ENCODE peak calls at places on chromosomes 12 and 14, in ten cellular contexts. One of them, this sample, is unnamed.
A peak's percentile ranks its signal among the peaks of the same experiment; 100 is the strongest.

GRCh38 chr14:92625213-92625612 is 111.6 kb downstream of the RIN3 start:
- DNase-seq in H7: no peak
- DNase-seq in activated B cell treated with CpG ODN at 0.5 μM for 24 hours: no peak
- DNase-seq in GM12892: no peak
- DNase-seq in heart left ventricle: no peak
- DNase-seq in HFFc6: peak; percentile 94
- DNase-seq in stimulated activated naive CD8-positive, alpha-beta T cell treated with anti-CD3 and anti-CD28 coated beads, Interleukin-15, amount 100 ng/mL, for 72 hours: no peak
- DNase-seq in activated T-cell treated with anti-CD3 and anti-CD28 coated beads for 1 hour: no peak
- DNase-seq in stimulated activated CD4-positive, alpha-beta T cell treated with anti-CD3 and anti-CD28 coated beads, Interleukin-1b, Interleukin-23, amount 100 ng/mL, for 24 hours: no peak
- DNase-seq in H4: peak; percentile 45
- DNase-seq in this sample: no peak

GRCh38 chr14:100536721-100537700 is 50.2 kb downstream of the BEGAIN start:
- DNase-seq in H7: peak; percentile 71
- DNase-seq in activated B cell treated with CpG ODN at 0.5 μM for 24 hours: no peak
- DNase-seq in GM12892: peak; percentile 13
- DNase-seq in heart left ventricle: peak; percentile 2
- DNase-seq in HFFc6: no peak
- DNase-seq in stimulated activated naive CD8-positive, alpha-beta T cell treated with anti-CD3 and anti-CD28 coated beads, Interleukin-15, amount 100 ng/mL, for 72 hours: no peak
- DNase-seq in activated T-cell treated with anti-CD3 and anti-CD28 coated beads for 1 hour: no peak
- DNase-seq in stimulated activated CD4-positive, alpha-beta T cell treated with anti-CD3 and anti-CD28 coated beads, Interleukin-1b, Interleukin-23, amount 100 ng/mL, for 24 hours: no peak
- DNase-seq in H4: no peak
- DNase-seq in this sample: peak; percentile 20

GRCh38 chr12:117085318-117085947 is 13.8 kb downstream of the TESC start:
- DNase-seq in H7: peak; percentile 41
- DNase-seq in activated B cell treated with CpG ODN at 0.5 μM for 24 hours: no peak
- DNase-seq in GM12892: no peak
- DNase-seq in heart left ventricle: no peak
- DNase-seq in HFFc6: no peak
- DNase-seq in stimulated activated naive CD8-positive, alpha-beta T cell treated with anti-CD3 and anti-CD28 coated beads, Interleukin-15, amount 100 ng/mL, for 72 hours: no peak
- DNase-seq in activated T-cell treated with anti-CD3 and anti-CD28 coated beads for 1 hour: no peak
- DNase-seq in stimulated activated CD4-positive, alpha-beta T cell treated with anti-CD3 and anti-CD28 coated beads, Interleukin-1b, Interleukin-23, amount 100 ng/mL, for 24 hours: no peak
- DNase-seq in H4: no peak
- DNase-seq in this sample: no peak

GRCh38 chr12:92369643-92370042 is 224.0 kb upstream of the BTG1 start:
- DNase-seq in H7: no peak
- DNase-seq in activated B cell treated with CpG ODN at 0.5 μM for 24 hours: no peak
- DNase-seq in GM12892: no peak
- DNase-seq in heart left ventricle: no peak
- DNase-seq in HFFc6: peak; percentile 94
- DNase-seq in stimulated activated naive CD8-positive, alpha-beta T cell treated with anti-CD3 and anti-CD28 coated beads, Interleukin-15, amount 100 ng/mL, for 72 hours: no peak
- DNase-seq in activated T-cell treated with anti-CD3 and anti-CD28 coated beads for 1 hour: no peak
- DNase-seq in stimulated activated CD4-positive, alpha-beta T cell treated with anti-CD3 and anti-CD28 coated beads, Interleukin-1b, Interleukin-23, amount 100 ng/mL, for 24 hours: no peak
- DNase-seq in H4: no peak
- DNase-seq in this sample: no peak

GRCh38 chr14:71621276-71621675 is 311.0 kb upstream of the RGS6 start:
- DNase-seq in H7: no peak
- DNase-seq in activated B cell treated with CpG ODN at 0.5 μM for 24 hours: no peak
- DNase-seq in GM12892: no peak
- DNase-seq in heart left ventricle: no peak
- DNase-seq in HFFc6: no peak
- DNase-seq in stimulated activated naive CD8-positive, alpha-beta T cell treated with anti-CD3 and anti-CD28 coated beads, Interleukin-15, amount 100 ng/mL, for 72 hours: no peak
- DNase-seq in activated T-cell treated with anti-CD3 and anti-CD28 coated beads for 1 hour: no peak
- DNase-seq in stimulated activated CD4-positive, alpha-beta T cell treated with anti-CD3 and anti-CD28 coated beads, Interleukin-1b, Interleukin-23, amount 100 ng/mL, for 24 hours: no peak
- DNase-seq in H4: no peak
- DNase-seq in this sample: no peak

GRCh38 chr14:34212574-34212973 is 249.5 kb downstream of the SPTSSA start:
- DNase-seq in H7: no peak
- DNase-seq in activated B cell treated with CpG ODN at 0.5 μM for 24 hours: no peak
- DNase-seq in GM12892: no peak
- DNase-seq in heart left ventricle: no peak
- DNase-seq in HFFc6: no peak
- DNase-seq in stimulated activated naive CD8-positive, alpha-beta T cell treated with anti-CD3 and anti-CD28 coated beads, Interleukin-15, amount 100 ng/mL, for 72 hours: no peak
- DNase-seq in activated T-cell treated with anti-CD3 and anti-CD28 coated beads for 1 hour: no peak
- DNase-seq in stimulated activated CD4-positive, alpha-beta T cell treated with anti-CD3 and anti-CD28 coated beads, Interleukin-1b, Interleukin-23, amount 100 ng/mL, for 24 hours: no peak
- DNase-seq in H4: no peak
- DNase-seq in this sample: no peak

GRCh38 chr14:70317969-70318634 is 41.4 kb downstream of the COX16 start:
- DNase-seq in H7: peak; percentile 51
- DNase-seq in activated B cell treated with CpG ODN at 0.5 μM for 24 hours: no peak
- DNase-seq in GM12892: no peak
- DNase-seq in heart left ventricle: no peak
- DNase-seq in HFFc6: peak; percentile 64
- DNase-seq in stimulated activated naive CD8-positive, alpha-beta T cell treated with anti-CD3 and anti-CD28 coated beads, Interleukin-15, amount 100 ng/mL, for 72 hours: no peak
- DNase-seq in activated T-cell treated with anti-CD3 and anti-CD28 coated beads for 1 hour: no peak
- DNase-seq in stimulated activated CD4-positive, alpha-beta T cell treated with anti-CD3 and anti-CD28 coated beads, Interleukin-1b, Interleukin-23, amount 100 ng/mL, for 24 hours: no peak
- DNase-seq in H4: peak; percentile 40
- DNase-seq in this sample: no peak

GRCh38 chr12:131116437-131117117 is 162.9 kb downstream of the ADGRD1 start:
- DNase-seq in H7: peak; percentile 93
- DNase-seq in activated B cell treated with CpG ODN at 0.5 μM for 24 hours: no peak
- DNase-seq in GM12892: no peak
- DNase-seq in heart left ventricle: no peak
- DNase-seq in HFFc6: no peak
- DNase-seq in stimulated activated naive CD8-positive, alpha-beta T cell treated with anti-CD3 and anti-CD28 coated beads, Interleukin-15, amount 100 ng/mL, for 72 hours: no peak
- DNase-seq in activated T-cell treated with anti-CD3 and anti-CD28 coated beads for 1 hour: no peak
- DNase-seq in stimulated activated CD4-positive, alpha-beta T cell treated with anti-CD3 and anti-CD28 coated beads, Interleukin-1b, Interleukin-23, amount 100 ng/mL, for 24 hours: no peak
- DNase-seq in H4: no peak
- DNase-seq in this sample: peak; percentile 16

GRCh38 chr12:39780527-39781446 is 161.2 kb upstream of the ABCD2 start:
- DNase-seq in H7: no peak
- DNase-seq in activated B cell treated with CpG ODN at 0.5 μM for 24 hours: no peak
- DNase-seq in GM12892: no peak
- DNase-seq in heart left ventricle: no peak
- DNase-seq in HFFc6: no peak
- DNase-seq in stimulated activated naive CD8-positive, alpha-beta T cell treated with anti-CD3 and anti-CD28 coated beads, Interleukin-15, amount 100 ng/mL, for 72 hours: no peak
- DNase-seq in activated T-cell treated with anti-CD3 and anti-CD28 coated beads for 1 hour: no peak
- DNase-seq in stimulated activated CD4-positive, alpha-beta T cell treated with anti-CD3 and anti-CD28 coated beads, Interleukin-1b, Interleukin-23, amount 100 ng/mL, for 24 hours: no peak
- DNase-seq in H4: no peak
- DNase-seq in this sample: no peak

GRCh38 chr12:19597304-19598066 is 158.2 kb downstream of the AEBP2 start:
- DNase-seq in H7: peak; percentile 47
- DNase-seq in activated B cell treated with CpG ODN at 0.5 μM for 24 hours: no peak
- DNase-seq in GM12892: no peak
- DNase-seq in heart left ventricle: no peak
- DNase-seq in HFFc6: no peak
- DNase-seq in stimulated activated naive CD8-positive, alpha-beta T cell treated with anti-CD3 and anti-CD28 coated beads, Interleukin-15, amount 100 ng/mL, for 72 hours: no peak
- DNase-seq in activated T-cell treated with anti-CD3 and anti-CD28 coated beads for 1 hour: no peak
- DNase-seq in stimulated activated CD4-positive, alpha-beta T cell treated with anti-CD3 and anti-CD28 coated beads, Interleukin-1b, Interleukin-23, amount 100 ng/mL, for 24 hours: no peak
- DNase-seq in H4: no peak
- DNase-seq in this sample: no peak

GRCh38 chr12:77070382-77071294 is 5.3 kb upstream of the E2F7 start:
- DNase-seq in H7: no peak
- DNase-seq in activated B cell treated with CpG ODN at 0.5 μM for 24 hours: no peak
- DNase-seq in GM12892: no peak
- DNase-seq in heart left ventricle: no peak
- DNase-seq in HFFc6: no peak
- DNase-seq in stimulated activated naive CD8-positive, alpha-beta T cell treated with anti-CD3 and anti-CD28 coated beads, Interleukin-15, amount 100 ng/mL, for 72 hours: no peak
- DNase-seq in activated T-cell treated with anti-CD3 and anti-CD28 coated beads for 1 hour: no peak
- DNase-seq in stimulated activated CD4-positive, alpha-beta T cell treated with anti-CD3 and anti-CD28 coated beads, Interleukin-1b, Interleukin-23, amount 100 ng/mL, for 24 hours: no peak
- DNase-seq in H4: no peak
- DNase-seq in this sample: no peak

GRCh38 chr14:82438416-82438815 is 904.8 kb upstream of the SEL1L start:
- DNase-seq in H7: no peak
- DNase-seq in activated B cell treated with CpG ODN at 0.5 μM for 24 hours: no peak
- DNase-seq in GM12892: no peak
- DNase-seq in heart left ventricle: no peak
- DNase-seq in HFFc6: no peak
- DNase-seq in stimulated activated naive CD8-positive, alpha-beta T cell treated with anti-CD3 and anti-CD28 coated beads, Interleukin-15, amount 100 ng/mL, for 72 hours: no peak
- DNase-seq in activated T-cell treated with anti-CD3 and anti-CD28 coated beads for 1 hour: no peak
- DNase-seq in stimulated activated CD4-positive, alpha-beta T cell treated with anti-CD3 and anti-CD28 coated beads, Interleukin-1b, Interleukin-23, amount 100 ng/mL, for 24 hours: no peak
- DNase-seq in H4: no peak
- DNase-seq in this sample: no peak

GRCh38 chr14:59187802-59188460 is 536 bp upstream of the DAAM1 start:
- DNase-seq in H7: no peak
- DNase-seq in activated B cell treated with CpG ODN at 0.5 μM for 24 hours: no peak
- DNase-seq in GM12892: no peak
- DNase-seq in heart left ventricle: peak; percentile 35
- DNase-seq in HFFc6: peak; percentile 11
- DNase-seq in stimulated activated naive CD8-positive, alpha-beta T cell treated with anti-CD3 and anti-CD28 coated beads, Interleukin-15, amount 100 ng/mL, for 72 hours: no peak
- DNase-seq in activated T-cell treated with anti-CD3 and anti-CD28 coated beads for 1 hour: peak; percentile 23
- DNase-seq in stimulated activated CD4-positive, alpha-beta T cell treated with anti-CD3 and anti-CD28 coated beads, Interleukin-1b, Interleukin-23, amount 100 ng/mL, for 24 hours: no peak
- DNase-seq in H4: no peak
- DNase-seq in this sample: peak; percentile 49

GRCh38 chr14:59150990-59151389 is 37.5 kb upstream of the DAAM1 start:
- DNase-seq in H7: no peak
- DNase-seq in activated B cell treated with CpG ODN at 0.5 μM for 24 hours: no peak
- DNase-seq in GM12892: no peak
- DNase-seq in heart left ventricle: no peak
- DNase-seq in HFFc6: no peak
- DNase-seq in stimulated activated naive CD8-positive, alpha-beta T cell treated with anti-CD3 and anti-CD28 coated beads, Interleukin-15, amount 100 ng/mL, for 72 hours: no peak
- DNase-seq in activated T-cell treated with anti-CD3 and anti-CD28 coated beads for 1 hour: no peak
- DNase-seq in stimulated activated CD4-positive, alpha-beta T cell treated with anti-CD3 and anti-CD28 coated beads, Interleukin-1b, Interleukin-23, amount 100 ng/mL, for 24 hours: no peak
- DNase-seq in H4: no peak
- DNase-seq in this sample: no peak

GRCh38 chr12:31845613-31846321 is 113.4 kb upstream of the RESF1 start:
- DNase-seq in H7: no peak
- DNase-seq in activated B cell treated with CpG ODN at 0.5 μM for 24 hours: no peak
- DNase-seq in GM12892: no peak
- DNase-seq in heart left ventricle: no peak
- DNase-seq in HFFc6: no peak
- DNase-seq in stimulated activated naive CD8-positive, alpha-beta T cell treated with anti-CD3 and anti-CD28 coated beads, Interleukin-15, amount 100 ng/mL, for 72 hours: no peak
- DNase-seq in activated T-cell treated with anti-CD3 and anti-CD28 coated beads for 1 hour: no peak
- DNase-seq in stimulated activated CD4-positive, alpha-beta T cell treated with anti-CD3 and anti-CD28 coated beads, Interleukin-1b, Interleukin-23, amount 100 ng/mL, for 24 hours: no peak
- DNase-seq in H4: no peak
- DNase-seq in this sample: no peak

GRCh38 chr12:106118-106561 is 39.6 kb downstream of the IQSEC3 start:
- DNase-seq in H7: peak; percentile 83
- DNase-seq in activated B cell treated with CpG ODN at 0.5 μM for 24 hours: no peak
- DNase-seq in GM12892: peak; percentile 65
- DNase-seq in heart left ventricle: peak; percentile 60
- DNase-seq in HFFc6: no peak
- DNase-seq in stimulated activated naive CD8-positive, alpha-beta T cell treated with anti-CD3 and anti-CD28 coated beads, Interleukin-15, amount 100 ng/mL, for 72 hours: no peak
- DNase-seq in activated T-cell treated with anti-CD3 and anti-CD28 coated beads for 1 hour: no peak
- DNase-seq in stimulated activated CD4-positive, alpha-beta T cell treated with anti-CD3 and anti-CD28 coated beads, Interleukin-1b, Interleukin-23, amount 100 ng/mL, for 24 hours: no peak
- DNase-seq in H4: no peak
- DNase-seq in this sample: no peak

GRCh38 chr12:13376627-13377373 is 180.3 kb downstream of the EMP1 start:
- DNase-seq in H7: no peak
- DNase-seq in activated B cell treated with CpG ODN at 0.5 μM for 24 hours: no peak
- DNase-seq in GM12892: no peak
- DNase-seq in heart left ventricle: no peak
- DNase-seq in HFFc6: no peak
- DNase-seq in stimulated activated naive CD8-positive, alpha-beta T cell treated with anti-CD3 and anti-CD28 coated beads, Interleukin-15, amount 100 ng/mL, for 72 hours: no peak
- DNase-seq in activated T-cell treated with anti-CD3 and anti-CD28 coated beads for 1 hour: no peak
- DNase-seq in stimulated activated CD4-positive, alpha-beta T cell treated with anti-CD3 and anti-CD28 coated beads, Interleukin-1b, Interleukin-23, amount 100 ng/mL, for 24 hours: no peak
- DNase-seq in H4: no peak
- DNase-seq in this sample: no peak